ENCODE peak calls at places on chromosomes 2 and 18, in five cellular contexts. T, I, D, B and Q are unnamed samples.

GRCh38 chr2:99880148-99880983 is 262.0 kb downstream of the AFF3 start:
- DNase-seq in T (no peak), I (no peak), D (no peak), B (no peak), Q (peak; percentile 95)

GRCh38 chr2:235859651-235860050 is 308.5 kb downstream of the GBX2 start:
- DNase-seq in T (no peak), I (no peak), D (peak; percentile 25), B (no peak), Q (no peak)

GRCh38 chr2:8676191-8676914 is 5.5 kb upstream of the ID2 start:
- DNase-seq in T (no peak), I (no peak), D (no peak), B (no peak), Q (no peak)

GRCh38 chr2:109644571-109645275 is 30.6 kb downstream of the SOWAHC start:
- DNase-seq in T (no peak), I (no peak), D (peak; percentile 22), B (no peak), Q (no peak)

GRCh38 chr2:216951166-216951565 is 91.3 kb upstream of the TNP1 start:
- DNase-seq in T (no peak), I (no peak), D (no peak), B (no peak), Q (no peak)

GRCh38 chr2:219475697-219476604 is 22.7 kb upstream of the GMPPA start:
- DNase-seq in T (peak; percentile 74), I (peak; percentile 74), D (peak; percentile 79), B (no peak), Q (peak; percentile 51)

GRCh38 chr2:237742191-237742590 is 56.4 kb upstream of the RBM44 start:
- DNase-seq in T (no peak), I (no peak), D (no peak), B (no peak), Q (no peak)

GRCh38 chr2:20350105-20350712 is 435 bp downstream of the PUM2 start:
- DNase-seq in T (peak; percentile 41), I (peak; percentile 41), D (peak; percentile 60), B (peak; percentile 18), Q (no peak)

GRCh38 chr18:11004294-11004693 is 145.1 kb downstream of the PIEZO2 start:
- DNase-seq in T (no peak), I (no peak), D (no peak), B (no peak), Q (peak; percentile 22)

GRCh38 chr2:64017811-64018714 is 1.2 kb downstream of the VPS54 start:
- DNase-seq in T (no peak), I (no peak), D (no peak), B (no peak), Q (no peak)

GRCh38 chr2:72134997-72135800 is 12.5 kb downstream of the CYP26B1 start:
- DNase-seq in T (no peak), I (no peak), D (no peak), B (no peak), Q (no peak)

GRCh38 chr18:65523461-65523860 is 227.4 kb upstream of the CDH7 start:
- DNase-seq in T (no peak), I (no peak), D (no peak), B (no peak), Q (no peak)

GRCh38 chr2:173607601-173608311 is 253.1 kb downstream of the CDCA7 start:
- DNase-seq in T (no peak), I (no peak), D (no peak), B (no peak), Q (no peak)

GRCh38 chr2:11140492-11140891 is 14.8 kb upstream of the SLC66A3 start:
- DNase-seq in T (no peak), I (no peak), D (no peak), B (no peak), Q (peak; percentile 22)

GRCh38 chr2:157067562-157067961 is 189.9 kb upstream of the GALNT5 start:
- DNase-seq in T (no peak), I (no peak), D (no peak), B (no peak), Q (no peak)

GRCh38 chr2:134137182-134137595 is 116.7 kb upstream of the MGAT5 start:
- DNase-seq in T (no peak), I (no peak), D (no peak), B (no peak), Q (no peak)

GRCh38 chr2:195821566-195821932 is 164.5 kb downstream of the SLC39A10 start:
- DNase-seq in T (no peak), I (no peak), D (no peak), B (no peak), Q (no peak)

GRCh38 chr2:160294339-160294803 is 94.3 kb upstream of the ITGB6 start:
- DNase-seq in T (no peak), I (no peak), D (no peak), B (no peak), Q (peak; percentile 85)

GRCh38 chr2:120399889-120400240 is 53.9 kb downstream of the INHBB start:
- DNase-seq in T (no peak), I (no peak), D (no peak), B (peak; percentile 1), Q (no peak)

GRCh38 chr2:37324786-37325624 is at the start of gene PRKD3:
- DNase-seq in T (peak; percentile 55), I (peak; percentile 55), D (peak; percentile 65), B (no peak), Q (peak; percentile 36)

GRCh38 chr18:3441290-3441689 is 8.7 kb upstream of the TGIF1 start:
- DNase-seq in T (no peak), I (no peak), D (no peak), B (no peak), Q (peak; percentile 33)

GRCh38 chr18:13446581-13447470 is 228.3 kb downstream of the LDLRAD4 start:
- DNase-seq in T (no peak), I (peak; percentile 8), D (no peak), B (no peak), Q (no peak)

GRCh38 chr2:22273853-22274252 is 1111.1 kb upstream of the KLHL29 start:
- DNase-seq in T (no peak), I (no peak), D (no peak), B (no peak), Q (no peak)

GRCh38 chr2:232458051-232458660 is 2.2 kb downstream of the ALPI start:
- DNase-seq in T (no peak), I (no peak), D (no peak), B (no peak), Q (no peak)

GRCh38 chr2:238853218-238853617 is 5.3 kb downstream of the TWIST2 start:
- DNase-seq in T (no peak), I (no peak), D (no peak), B (no peak), Q (no peak)

GRCh38 chr2:175605599-175605988 is 396.5 kb downstream of the LNPK start:
- DNase-seq in T (no peak), I (no peak), D (no peak), B (no peak), Q (no peak)

GRCh38 chr18:3901042-3901441 is 451.1 kb downstream of the TGIF1 start:
- DNase-seq in T (no peak), I (no peak), D (no peak), B (no peak), Q (no peak)